ENCODE peak calls at places on chromosomes 3 and 15, in seven cellular contexts. C is SK-N-SH, A is WTC11, K is HepG2, X is endothelial cell of umbilical vein, T is A549, U is GM12878. V is an unnamed sample.

GRCh38 chr3:99499235-99499798 is 139.1 kb upstream of the COL8A1 start:
- DNase-seq in C (peak), A (peak), K (peak), X (peak), T (peak), U (peak), V (peak)

GRCh38 chr3:128317698-128318231 is 148.9 kb downstream of the DNAJB8 start:
- DNase-seq in C (peak), A (no peak), K (no peak), X (no peak), T (no peak), U (no peak), V (no peak)

GRCh38 chr15:87752250-87752951 is 504.1 kb downstream of the NTRK3 start:
- DNase-seq in C (no peak), A (no peak), K (no peak), X (peak), T (peak), U (no peak), V (no peak)

GRCh38 chr3:132984181-132984580 is 54.0 kb upstream of the TMEM108 start:
- DNase-seq in C (no peak), A (no peak), K (no peak), X (no peak), T (no peak), U (no peak), V (no peak)

GRCh38 chr3:53159415-53160135 is 1.4 kb upstream of the PRKCD start:
- DNase-seq in C (no peak), A (peak), K (peak), X (peak), T (no peak), U (no peak), V (no peak)

GRCh38 chr3:170493712-170494182 is 75.1 kb downstream of the CLDN11 start:
- DNase-seq in C (no peak), A (no peak), K (peak), X (no peak), T (no peak), U (no peak), V (no peak)

GRCh38 chr3:55065331-55065730 is 137.5 kb upstream of the LRTM1 start:
- DNase-seq in C (no peak), A (no peak), K (no peak), X (no peak), T (no peak), U (no peak), V (no peak)

GRCh38 chr3:184354121-184354728 is 7.2 kb downstream of the CLCN2 start:
- DNase-seq in C (peak), A (peak), K (peak), X (peak), T (peak), U (no peak), V (peak)

GRCh38 chr3:195011231-195011834 is 259.6 kb downstream of the XXYLT1 start:
- DNase-seq in C (no peak), A (no peak), K (no peak), X (no peak), T (no peak), U (no peak), V (peak)

GRCh38 chr15:64125978-64126377 is 25.6 kb upstream of the SNX22 start:
- DNase-seq in C (no peak), A (no peak), K (no peak), X (no peak), T (no peak), U (no peak), V (no peak)

GRCh38 chr15:20295238-20295811 is 246.3 kb downstream of the GOLGA6L6 start:
- DNase-seq in C (no peak), A (no peak), K (no peak), X (no peak), T (no peak), U (no peak), V (no peak)

GRCh38 chr15:96297783-96298182 is 32.7 kb upstream of the NR2F2 start:
- DNase-seq in C (no peak), A (no peak), K (no peak), X (no peak), T (no peak), U (no peak), V (no peak)

GRCh38 chr3:159785276-159785675 is 203.4 kb upstream of the IL12A start:
- DNase-seq in C (no peak), A (no peak), K (peak), X (peak), T (no peak), U (no peak), V (no peak)

GRCh38 chr3:192514081-192514753 is 213.1 kb downstream of the FGF12 start:
- DNase-seq in C (peak), A (peak), K (no peak), X (peak), T (peak), U (no peak), V (peak)

GRCh38 chr15:92500023-92500630 is 106.4 kb downstream of the ST8SIA2 start:
- DNase-seq in C (peak), A (no peak), K (no peak), X (no peak), T (no peak), U (no peak), V (no peak)

GRCh38 chr3:102102394-102102793 is 253.1 kb downstream of the NFKBIZ start:
- DNase-seq in C (no peak), A (no peak), K (no peak), X (no peak), T (no peak), U (no peak), V (no peak)

GRCh38 chr15:76163429-76164020 is 103.7 kb downstream of the TMEM266 start:
- DNase-seq in C (peak), A (no peak), K (peak), X (no peak), T (no peak), U (no peak), V (peak)

GRCh38 chr3:38354588-38355344 is 8.2 kb downstream of the XYLB start:
- DNase-seq in C (no peak), A (no peak), K (no peak), X (peak), T (no peak), U (no peak), V (no peak)

GRCh38 chr3:40464339-40465110 is 7.4 kb downstream of the RPL14 start:
- DNase-seq in C (no peak), A (no peak), K (no peak), X (no peak), T (no peak), U (no peak), V (peak)

GRCh38 chr3:168467085-168467714 is 371.5 kb upstream of the GOLIM4 start:
- DNase-seq in C (peak), A (no peak), K (no peak), X (peak), T (no peak), U (peak), V (peak)

GRCh38 chr3:14524311-14524711 is 15.8 kb downstream of the GRIP2 start:
- DNase-seq in C (no peak), A (no peak), K (no peak), X (no peak), T (no peak), U (no peak), V (no peak)

GRCh38 chr3:47406762-47407149 is 25.9 kb downstream of the PTPN23 start:
- DNase-seq in C (no peak), A (no peak), K (no peak), X (no peak), T (no peak), U (no peak), V (peak)

GRCh38 chr15:74845208-74845568 is 2.2 kb upstream of the ULK3 start:
- DNase-seq in C (no peak), A (no peak), K (no peak), X (no peak), T (no peak), U (no peak), V (no peak)

GRCh38 chr15:96354731-96355560 is 24.4 kb downstream of the NR2F2 start:
- DNase-seq in C (no peak), A (no peak), K (peak), X (peak), T (peak), U (no peak), V (peak)

GRCh38 chr15:42057744-42058646 is 36.4 kb downstream of the PLA2G4D start:
- DNase-seq in C (no peak), A (no peak), K (no peak), X (no peak), T (no peak), U (no peak), V (no peak)

GRCh38 chr3:141690366-141691072 is 47.6 kb upstream of the RNF7 start:
- DNase-seq in C (no peak), A (no peak), K (no peak), X (no peak), T (no peak), U (no peak), V (peak)

GRCh38 chr3:113769551-113769950 is 22.7 kb downstream of the ATP6V1A start:
- DNase-seq in C (peak), A (no peak), K (peak), X (peak), T (peak), U (no peak), V (peak)

GRCh38 chr15:35874260-35874905 is 328.4 kb upstream of the DPH6 start:
- DNase-seq in C (no peak), A (no peak), K (no peak), X (peak), T (peak), U (no peak), V (peak)

GRCh38 chr15:39486546-39487081 is 94.3 kb upstream of the THBS1 start:
- DNase-seq in C (no peak), A (no peak), K (no peak), X (peak), T (no peak), U (no peak), V (no peak)
- TF ChIP-seq MAX in C (no peak), A (no peak), K (no peak), X (no peak), T (no peak), U (no peak), V (no peak)

DNA sequence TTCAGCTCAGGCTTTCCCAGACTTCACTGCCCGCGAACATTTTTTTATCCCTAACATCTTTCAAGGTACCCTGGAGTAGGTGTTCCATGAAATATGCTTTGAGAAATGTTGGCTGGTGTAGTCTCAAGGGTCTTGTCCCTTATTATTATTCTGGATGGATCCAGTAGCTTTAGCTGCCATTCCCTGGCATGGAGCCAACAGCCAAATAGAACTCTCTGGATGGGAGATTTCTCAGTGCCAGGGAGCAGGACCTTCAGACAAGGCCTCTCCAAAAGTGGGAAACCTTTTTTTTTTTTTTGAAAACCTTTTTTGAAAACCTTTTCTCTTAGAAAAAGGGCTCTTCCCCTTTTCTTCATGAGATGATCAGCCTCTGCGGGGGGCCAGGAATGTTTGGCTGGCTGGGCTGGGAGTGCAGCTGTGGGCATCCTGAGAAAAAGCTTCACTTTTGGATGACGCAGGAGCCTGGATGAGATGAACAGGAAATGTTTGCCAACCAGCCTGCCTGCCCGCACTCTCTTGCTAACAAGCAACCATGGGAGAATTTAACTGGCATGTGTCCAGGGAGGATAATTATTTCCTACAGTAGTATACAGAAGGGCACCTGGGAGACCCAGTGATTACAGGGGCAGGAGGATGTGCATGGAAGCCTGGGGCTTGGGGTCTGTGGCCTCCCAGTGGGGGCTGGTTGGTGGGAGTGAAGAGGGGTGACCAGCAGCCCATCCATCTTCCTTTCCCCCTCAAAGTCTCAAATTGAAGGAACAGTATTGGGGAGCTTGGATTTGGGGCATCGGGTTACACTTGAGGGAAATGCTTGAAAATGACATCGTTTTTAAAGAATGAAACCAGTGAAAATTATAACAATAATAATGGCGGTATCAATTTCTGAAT is 109.1 kb upstream of the LRIG1 start:
- DNase-seq in C (peak), A (peak), K (no peak), X (no peak), T (no peak), U (no peak), V (no peak)
- TF ChIP-seq MAX in C (no peak), A (no peak), K (no peak), X (no peak), T (no peak), U (no peak), V (no peak)

GRCh38 chr3:73808862-73809509 is 184.2 kb upstream of the PDZRN3 start:
- DNase-seq in C (no peak), A (no peak), K (no peak), X (no peak), T (no peak), U (no peak), V (no peak)
- TF ChIP-seq MAX in C (no peak), A (no peak), K (no peak), X (no peak), T (no peak), U (no peak), V (no peak)

GRCh38 chr3:27607370-27607769 is 114.8 kb downstream of the EOMES start:
- DNase-seq in C (no peak), A (peak), K (no peak), X (peak), T (no peak), U (no peak), V (no peak)
- TF ChIP-seq MAX in C (no peak), A (no peak), K (no peak), X (no peak), T (no peak), U (no peak), V (no peak)